ENCODE peak calls at places on chromosomes 3 and 15, in five cellular contexts. D is PC-9; Y is CD8-positive, alpha-beta T cell; S is OCI-LY7; L is HCT116. N is an unnamed sample.

GRCh38 chr3:113556556-113557335 is 24.4 kb downstream of the SIDT1 start:
- DNase-seq in L (no peak), Y (no peak), D (no peak), S (no peak), N (no peak)

GRCh38 chr15:85543741-85544155 is 163.3 kb downstream of the AKAP13 start:
- DNase-seq in D (no peak), Y (peak), S (no peak), L (no peak), N (peak)

GRCh38 chr3:127304121-127304744 is 16.4 kb upstream of the PRR20G start:
- DNase-seq in D (peak), Y (no peak), L (peak), S (peak), N (peak)

GRCh38 chr15:25469377-25469776 is 30.6 kb upstream of the UBE3A start:
- DNase-seq in Y (no peak), S (no peak), D (no peak), L (no peak), N (peak)

GRCh38 chr3:139288266-139288821 is 55.5 kb upstream of the MRPS22 start:
- DNase-seq in S (no peak), D (no peak), L (no peak), Y (no peak), N (no peak)

GRCh38 chr3:136380530-136380929 is 130.4 kb downstream of the PCCB start:
- DNase-seq in L (no peak), S (no peak), D (no peak), Y (no peak), N (no peak)

GRCh38 chr3:104606812-104607211 is 759.9 kb upstream of the ALCAM start:
- DNase-seq in L (no peak), D (no peak), Y (no peak), S (no peak), N (no peak)

GRCh38 chr3:72938471-72939265 is 50.8 kb downstream of the GXYLT2 start:
- DNase-seq in D (peak), Y (no peak), S (peak), L (peak), N (peak)

GRCh38 chr3:181660337-181660736 is 51.4 kb upstream of the SOX2 start:
- DNase-seq in S (no peak), D (no peak), Y (no peak), L (no peak), N (no peak)

GRCh38 chr3:127035672-127036071 is 52.8 kb downstream of the PLXNA1 start:
- DNase-seq in D (peak), Y (no peak), L (peak), S (no peak), N (no peak)

GRCh38 chr15:40323953-40324937 is 753 bp downstream of the INAFM2 start:
- DNase-seq in S (no peak), L (no peak), Y (no peak), D (no peak), N (no peak)

GRCh38 chr3:159844801-159845261 is 143.8 kb upstream of the IL12A start:
- DNase-seq in L (no peak), S (no peak), D (no peak), Y (no peak), N (no peak)

GRCh38 chr3:24490151-24490550 is 4.5 kb downstream of the THRB start:
- DNase-seq in S (no peak), Y (no peak), L (no peak), D (no peak), N (peak)

GRCh38 chr15:27776501-27776900 is 322.6 kb downstream of the OCA2 start:
- DNase-seq in D (no peak), L (no peak), Y (no peak), S (no peak), N (no peak)

GRCh38 chr15:82566690-82567089 is 26.4 kb upstream of the RPS17 start:
- DNase-seq in L (no peak), D (no peak), S (no peak), Y (no peak), N (no peak)

GRCh38 chr3:158539414-158540014 is 31.5 kb upstream of the MLF1 start:
- DNase-seq in Y (peak), L (peak), D (peak), S (peak), N (peak)

GRCh38 chr3:42544492-42545283 is 37.1 kb downstream of the SEC22C start:
- DNase-seq in S (no peak), D (no peak), L (no peak), Y (no peak), N (peak)

GRCh38 chr15:70415330-70415884 is 317.7 kb upstream of the TLE3 start:
- DNase-seq in S (no peak), Y (no peak), D (no peak), L (no peak), N (no peak)

GRCh38 chr3:177824190-177824786 is 627.0 kb upstream of the TBL1XR1 start:
- DNase-seq in Y (no peak), S (no peak), L (no peak), D (peak), N (no peak)

GRCh38 chr3:72087420-72087819 is 302.5 kb upstream of the PROK2 start:
- DNase-seq in L (no peak), D (no peak), Y (no peak), S (no peak), N (no peak)

GRCh38 chr15:98755138-98755537 is 106.8 kb downstream of the IGF1R start:
- DNase-seq in D (no peak), S (no peak), L (no peak), Y (no peak), N (no peak)

GRCh38 chr3:197025736-197026480 is 3.7 kb downstream of the MELTF start:
- DNase-seq in D (no peak), S (no peak), L (no peak), Y (no peak), N (no peak)

GRCh38 chr3:159451482-159451881 is 537.2 kb upstream of the IL12A start:
- DNase-seq in S (no peak), D (no peak), Y (no peak), L (no peak), N (no peak)

GRCh38 chr15:88605507-88606436 is 15.4 kb upstream of the AEN start:
- DNase-seq in Y (no peak), L (no peak), S (no peak), D (peak), N (no peak)

GRCh38 chr3:122284486-122284885 is 40.6 kb upstream of the CSTA start:
- DNase-seq in S (no peak), L (no peak), Y (no peak), D (no peak), N (no peak)

GRCh38 chr3:122774564-122774963 is 19.1 kb downstream of the HSPBAP1 start:
- DNase-seq in L (no peak), D (no peak), S (no peak), Y (no peak), N (no peak)

GRCh38 chr3:13687409-13687989 is 138.6 kb downstream of the FBLN2 start:
- DNase-seq in Y (no peak), S (no peak), L (no peak), D (no peak), N (no peak)

DNA sequence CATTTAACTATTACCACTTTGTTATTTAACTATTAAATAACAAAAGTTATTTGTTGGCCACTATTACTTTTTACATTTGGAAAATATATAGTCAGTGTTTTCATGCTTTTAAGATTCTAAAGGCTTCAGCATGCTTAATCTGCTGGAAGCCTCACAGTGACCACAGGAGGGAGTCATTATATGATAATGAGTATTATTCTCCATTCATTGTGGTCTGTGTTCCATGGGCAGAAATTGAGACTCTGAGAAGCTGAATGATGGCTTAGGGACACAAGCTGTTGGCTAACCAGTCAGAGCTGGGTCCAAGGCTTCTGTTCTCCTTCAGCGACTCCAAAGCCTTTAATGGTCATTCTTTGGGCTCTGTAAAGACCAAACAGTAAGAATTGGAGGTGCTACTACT is 64.7 kb downstream of the BFSP2 start:
- DNase-seq in L (no peak), Y (no peak), D (no peak), S (peak), N (no peak)
- TF ChIP-seq CTCF in L (peak), Y (no peak), D (peak), S (peak), N (peak)

GRCh38 chr3:18444597-18445420 is 19.7 kb upstream of the SATB1 start:
- DNase-seq in Y (peak), L (no peak), D (peak), S (peak), N (no peak)
- H3K4me3 ChIP-seq in Y (peak), L (peak), D (peak), S (peak), N (no peak)

GRCh38 chr3:40309439-40309924 is at the start of gene EIF1B:
- DNase-seq in D (peak), S (peak), L (peak), Y (peak), N (peak)
- TF ChIP-seq CTCF in D (peak), S (peak), L (peak), Y (peak), N (peak)

DNA sequence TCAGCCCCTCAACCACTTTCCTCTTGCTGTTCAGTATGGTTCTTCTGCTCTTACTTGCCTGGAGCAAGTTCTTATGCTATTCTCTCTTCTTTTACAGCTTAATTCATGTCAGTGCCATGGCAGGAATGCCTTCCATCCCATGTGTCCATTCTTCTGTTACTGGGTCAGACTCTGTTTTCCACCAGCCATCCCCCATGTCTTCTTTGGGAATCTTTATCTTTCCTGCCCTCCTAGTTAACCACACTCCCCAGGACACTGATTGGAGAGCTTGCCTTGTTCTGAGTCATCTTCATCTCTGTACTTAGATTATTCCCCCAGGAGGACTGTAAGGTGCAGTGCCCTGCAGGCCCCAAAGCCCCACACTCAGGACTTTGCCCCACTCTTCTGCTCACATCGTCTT is 3.5 kb downstream of the ABHD17C start:
- DNase-seq in L (no peak), Y (no peak), D (no peak), S (no peak), N (no peak)
- H3K4me3 ChIP-seq in L (no peak), Y (no peak), D (peak), S (no peak), N (no peak)

GRCh38 chr15:50148362-50148963 is 29.4 kb upstream of the ATP8B4 start:
- DNase-seq in L (peak), S (peak), D (peak), Y (no peak), N (peak)
- TF ChIP-seq CTCF in L (peak), S (peak), D (peak), Y (no peak), N (peak)

DNA sequence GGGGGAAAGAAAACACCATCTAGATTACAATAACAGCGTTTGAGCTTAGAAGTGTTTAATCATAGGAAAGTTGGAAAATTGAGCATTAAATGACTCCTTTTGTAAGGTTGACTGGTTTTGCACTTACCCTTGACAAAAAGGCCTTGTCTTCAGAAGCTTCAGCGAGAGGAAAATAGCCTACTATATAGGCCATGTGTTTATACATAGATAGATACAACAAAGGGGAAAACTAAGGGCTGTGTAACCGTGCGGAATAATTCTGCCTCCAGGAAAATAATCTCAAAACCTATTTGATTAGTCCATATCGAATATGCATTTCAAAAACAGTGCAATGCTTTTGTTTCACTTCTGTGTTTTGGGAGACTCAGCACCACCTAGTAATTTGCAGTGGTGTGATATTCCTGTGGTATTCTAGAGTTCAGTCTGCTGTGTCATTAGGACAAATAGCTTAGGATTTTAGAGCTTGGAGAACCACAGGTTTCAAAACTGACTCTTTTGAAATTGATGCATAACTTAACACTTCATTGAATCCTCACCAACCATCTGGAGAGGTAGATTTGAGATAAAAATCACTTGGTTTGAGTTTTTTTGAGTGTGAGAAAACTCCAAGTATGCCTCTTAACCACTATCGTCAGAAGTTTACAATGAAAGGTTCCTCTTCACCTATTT is 1.8 kb downstream of the ARHGAP31 start:
- DNase-seq in D (no peak), L (no peak), Y (no peak), S (no peak), N (no peak)
- H3K4me3 ChIP-seq in D (peak), L (no peak), Y (no peak), S (peak), N (no peak)

N was measured in LNCaP clone FGC.